ENCODE peak calls at places on chromosomes 4 and X, in nine cellular contexts. A is ovary, X is H1, D is testis, J is adrenal gland, Y is upper lobe of left lung, Z is breast epithelium, B is heart left ventricle, K is HCT116. V is an unnamed sample.

GRCh38 chrX:79270401-79270800 is 96.7 kb downstream of the ITM2A start:
- DNase-seq in A (no peak), X (peak; percentile 43), D (peak; percentile 52), J (no peak), Y (no peak), Z (no peak), B (peak; percentile 34), K (no peak), V (no peak)

GRCh38 chr4:165439981-165440380 is 61.2 kb downstream of the CPE start:
- DNase-seq in A (no peak), X (no peak), D (no peak), J (no peak), Y (no peak), Z (no peak), B (no peak), K (no peak), V (no peak)

GRCh38 chrX:107537815-107538214 is 88.4 kb downstream of the FRMPD3 start:
- DNase-seq in A (no peak), X (peak; percentile 51), D (peak; percentile 50), J (peak; percentile 22), Y (peak; percentile 34), Z (no peak), B (no peak), K (peak; percentile 31), V (no peak)

GRCh38 chr4:100882661-100883060 is 364.8 kb upstream of the EMCN start:
- DNase-seq in A (no peak), X (no peak), D (no peak), J (no peak), Y (no peak), Z (no peak), B (no peak), K (no peak), V (no peak)

GRCh38 chr4:137278431-137278830 is 253.9 kb downstream of the PCDH18 start:
- DNase-seq in A (no peak), X (no peak), D (no peak), J (no peak), Y (no peak), Z (no peak), B (no peak), K (no peak), V (no peak)

GRCh38 chr4:7461171-7461570 is 26.4 kb upstream of the PSAPL1 start:
- DNase-seq in A (peak; percentile 54), X (peak; percentile 61), D (no peak), J (no peak), Y (no peak), Z (no peak), B (no peak), K (no peak), V (no peak)

GRCh38 chr4:187656953-187657352 is 338.6 kb upstream of the ZFP42 start:
- DNase-seq in A (no peak), X (no peak), D (no peak), J (no peak), Y (no peak), Z (no peak), B (no peak), K (no peak), V (no peak)

GRCh38 chr4:85543832-85544231 is 68.9 kb downstream of the ARHGAP24 start:
- DNase-seq in A (no peak), X (no peak), D (no peak), J (no peak), Y (no peak), Z (no peak), B (no peak), K (no peak), V (no peak)

GRCh38 chrX:2609431-2610238 is 81.5 kb upstream of the CD99 start:
- DNase-seq in A (no peak), X (no peak), D (no peak), J (no peak), Y (no peak), Z (no peak), B (no peak), K (no peak), V (no peak)

GRCh38 chr4:15003441-15003890 is 1.2 kb downstream of the CPEB2 start:
- DNase-seq in A (peak; percentile 79), X (peak; percentile 73), D (peak; percentile 38), J (peak; percentile 71), Y (peak; percentile 37), Z (peak; percentile 23), B (peak; percentile 73), K (no peak), V (peak; percentile 53)

GRCh38 chrX:139559383-139560042 is 29.0 kb downstream of the F9 start:
- DNase-seq in A (no peak), X (no peak), D (peak; percentile 69), J (peak; percentile 52), Y (no peak), Z (no peak), B (no peak), K (peak; percentile 24), V (peak; percentile 3)

GRCh38 chr4:80540785-80541469 is 205.4 kb downstream of the CFAP299 start:
- DNase-seq in A (no peak), X (no peak), D (no peak), J (no peak), Y (no peak), Z (no peak), B (no peak), K (no peak), V (no peak)

GRCh38 chr4:40540801-40541200 is 88.9 kb downstream of the RBM47 start:
- DNase-seq in A (no peak), X (no peak), D (no peak), J (no peak), Y (no peak), Z (no peak), B (no peak), K (no peak), V (no peak)

GRCh38 chr4:88672987-88673386 is 24.6 kb downstream of the NAP1L5 start:
- DNase-seq in A (no peak), X (peak; percentile 55), D (peak; percentile 44), J (no peak), Y (no peak), Z (no peak), B (no peak), K (no peak), V (no peak)

GRCh38 chr4:120317713-120318112 is 251.1 kb upstream of the MAD2L1 start:
- DNase-seq in A (no peak), X (no peak), D (no peak), J (no peak), Y (no peak), Z (no peak), B (no peak), K (no peak), V (no peak)

GRCh38 chr4:5746829-5747745 is 36.1 kb downstream of the EVC start:
- DNase-seq in A (no peak), X (no peak), D (no peak), J (no peak), Y (no peak), Z (no peak), B (no peak), K (no peak), V (no peak)

DNA sequence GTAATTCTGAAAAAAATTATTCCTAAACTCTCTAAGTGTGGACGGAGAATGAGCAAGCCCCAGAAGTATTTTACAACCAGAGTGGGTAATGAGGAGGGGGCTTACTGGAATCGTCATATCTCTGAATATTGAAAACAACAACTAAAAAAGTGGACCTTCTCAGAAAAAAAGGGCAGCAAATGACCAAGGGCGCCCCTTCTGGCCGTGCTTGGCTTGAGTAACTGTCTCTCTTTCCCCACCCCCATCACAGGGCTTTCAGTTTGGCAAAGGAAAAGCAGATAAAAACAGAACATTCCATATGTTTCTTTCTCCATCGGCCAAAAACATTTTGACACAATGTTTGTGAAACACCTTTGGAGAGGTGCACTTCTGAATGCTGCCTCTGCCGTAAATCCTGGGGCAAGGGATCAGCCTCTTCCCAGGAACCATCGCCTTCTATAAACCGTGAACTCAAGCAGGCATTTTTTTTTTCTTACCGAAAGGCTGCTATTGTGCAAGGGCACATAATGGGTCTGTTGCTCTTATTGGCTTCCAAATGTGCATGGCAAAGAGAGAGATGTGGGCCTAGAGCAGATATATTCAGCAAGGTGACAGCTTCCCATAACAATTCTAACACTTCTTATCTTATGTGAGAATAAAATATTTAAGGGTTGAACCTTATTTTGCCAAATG is 115.4 kb downstream of the PARM1 start:
- DNase-seq in A (no peak), X (peak; percentile 77), D (no peak), J (no peak), Y (no peak), Z (no peak), B (no peak), K (no peak), V (no peak)
- H3K27ac ChIP-seq in A (no peak overlapping the region), X (no peak overlapping the region), D (no peak overlapping the region), J (no peak overlapping the region), Y (no peak overlapping the region), Z (no peak overlapping the region), B (no peak overlapping the region), K (no peak overlapping the region), V (no peak overlapping the region)

GRCh38 chr4:150828159-150828558 is 186.9 kb downstream of the LRBA start:
- DNase-seq in A (no peak), X (no peak), D (no peak), J (no peak), Y (no peak), Z (no peak), B (no peak), K (no peak), V (no peak)
- TF ChIP-seq POLR2A in A (no peak), X (no peak), D (no peak), J (no peak), Y (no peak), Z (no peak), B (no peak), K (no peak), V (no peak)

DNA sequence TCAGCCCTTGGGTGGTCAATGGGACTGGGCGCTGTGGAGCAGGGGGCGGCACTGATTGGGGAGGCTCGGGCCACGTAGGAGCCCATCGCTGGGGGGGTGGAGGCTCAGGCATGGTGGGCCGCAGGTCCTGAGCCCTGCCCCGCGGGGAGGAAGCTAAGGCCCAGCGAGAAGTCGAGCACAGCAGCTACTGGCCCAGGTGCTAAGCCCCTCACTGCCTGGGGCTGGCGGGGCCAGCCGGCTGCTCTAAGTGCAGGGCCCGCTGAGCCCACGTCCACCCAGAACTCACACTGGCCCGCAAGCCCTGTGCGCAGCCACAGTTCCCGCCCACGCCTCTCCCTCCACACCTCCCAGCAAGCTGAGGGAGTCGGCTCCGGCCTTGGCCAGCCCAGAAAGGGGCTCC is 66.4 kb downstream of the ZNF141 start:
- DNase-seq in A (no peak), X (no peak), D (no peak), J (no peak), Y (no peak), Z (no peak), B (no peak), K (no peak), V (no peak)
- H3K9me3 ChIP-seq in A (no peaks in the 10 kb centered on the region), X (peaks cover 24% of the 10 kb centered on the region), D (no peaks in the 10 kb centered on the region), J (no peaks in the 10 kb centered on the region), Y (no peaks in the 10 kb centered on the region), Z (peaks cover 72% of the 10 kb centered on the region), B (no peaks in the 10 kb centered on the region), K (peaks cover 4% of the 10 kb centered on the region), V (no peaks in the 10 kb centered on the region)

DNA sequence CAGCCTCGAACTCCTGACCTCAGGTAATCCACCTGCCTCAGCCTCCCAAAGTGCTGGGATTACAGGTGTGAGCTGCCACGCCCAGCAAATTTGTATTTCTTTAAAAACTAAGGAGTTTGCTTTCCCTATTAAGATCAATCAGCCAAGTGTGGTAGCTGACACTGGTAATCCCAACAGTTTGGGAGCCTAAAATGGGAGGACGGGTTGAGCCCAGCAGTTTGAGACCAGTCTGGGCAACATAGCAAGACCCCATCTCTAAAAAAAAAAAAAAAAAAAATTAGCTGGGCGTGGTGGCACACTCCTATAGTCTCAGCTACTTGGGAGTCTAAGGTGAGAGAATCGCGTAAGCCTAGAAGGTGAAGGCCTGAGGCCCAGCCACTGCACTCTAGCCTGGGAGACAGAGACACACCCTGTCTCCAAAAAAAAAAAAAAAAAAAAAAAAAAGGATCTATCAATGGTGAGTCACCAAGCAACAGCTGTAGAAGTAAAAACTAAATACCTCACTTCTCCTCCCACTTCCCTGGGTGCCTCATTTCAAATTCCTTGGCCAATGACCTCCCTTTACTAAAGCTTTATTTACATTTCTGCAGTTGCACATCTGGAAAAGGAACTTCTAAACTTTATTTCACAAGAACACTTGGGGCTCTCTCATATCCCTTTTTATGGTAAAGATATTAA is 54.5 kb downstream of the LDB2 start:
- DNase-seq in A (no peak), X (no peak), D (no peak), J (no peak), Y (no peak), Z (no peak), B (no peak), K (no peak), V (no peak)
- H3K27ac ChIP-seq in A (no peak overlapping the region), X (no peak overlapping the region), D (no peak overlapping the region), J (no peak overlapping the region), Y (peak overlapping the region; percentile 73), Z (no peak overlapping the region), B (peak overlapping the region; percentile 49), K (no peak overlapping the region), V (no peak overlapping the region)